ENCODE peak calls at places on chromosomes 4 and X, in ten cellular contexts. One of them, this sample, is unnamed.

GRCh38 chr4:16583764-16584163 is 314.7 kb downstream of the LDB2 start:
- DNase-seq in uterus: no peak
- DNase-seq in choroid plexus epithelial cell: peak; percentile 78
- DNase-seq in AG04449: no peak
- DNase-seq in AG10803: peak; percentile 38
- DNase-seq in fibroblast of lung: peak; percentile 90
- DNase-seq in kidney: no peak
- DNase-seq in WTC11: no peak
- DNase-seq in brain microvascular endothelial cell: peak; percentile 32
- DNase-seq in astrocyte of the spinal cord: peak; percentile 54
- DNase-seq in this sample: no peak

GRCh38 chrX:99301990-99302389 is 1108.1 kb downstream of the PCDH19 start:
- DNase-seq in uterus: no peak
- DNase-seq in choroid plexus epithelial cell: peak; percentile 0
- DNase-seq in AG04449: no peak
- DNase-seq in AG10803: no peak
- DNase-seq in fibroblast of lung: no peak
- DNase-seq in kidney: no peak
- DNase-seq in WTC11: no peak
- DNase-seq in brain microvascular endothelial cell: no peak
- DNase-seq in astrocyte of the spinal cord: no peak
- DNase-seq in this sample: no peak

GRCh38 chr4:187193141-187193540 is 469.5 kb upstream of the FAT1 start:
- DNase-seq in uterus: no peak
- DNase-seq in choroid plexus epithelial cell: no peak
- DNase-seq in AG04449: no peak
- DNase-seq in AG10803: no peak
- DNase-seq in fibroblast of lung: no peak
- DNase-seq in kidney: no peak
- DNase-seq in WTC11: no peak
- DNase-seq in brain microvascular endothelial cell: no peak
- DNase-seq in astrocyte of the spinal cord: no peak
- DNase-seq in this sample: no peak

GRCh38 chr4:53804719-53805118 is 213.4 kb upstream of the LNX1 start:
- DNase-seq in uterus: no peak
- DNase-seq in choroid plexus epithelial cell: peak; percentile 36
- DNase-seq in AG04449: no peak
- DNase-seq in AG10803: no peak
- DNase-seq in fibroblast of lung: no peak
- DNase-seq in kidney: no peak
- DNase-seq in WTC11: peak; percentile 72
- DNase-seq in brain microvascular endothelial cell: no peak
- DNase-seq in astrocyte of the spinal cord: no peak
- DNase-seq in this sample: peak; percentile 4

GRCh38 chrX:20438871-20439526 is 172.3 kb upstream of the RPS6KA3 start:
- DNase-seq in uterus: no peak
- DNase-seq in choroid plexus epithelial cell: no peak
- DNase-seq in AG04449: no peak
- DNase-seq in AG10803: no peak
- DNase-seq in fibroblast of lung: no peak
- DNase-seq in kidney: no peak
- DNase-seq in WTC11: no peak
- DNase-seq in brain microvascular endothelial cell: no peak
- DNase-seq in astrocyte of the spinal cord: no peak
- DNase-seq in this sample: peak; percentile 62

GRCh38 chr4:900073-900472 is 32.0 kb downstream of the GAK start:
- DNase-seq in uterus: no peak
- DNase-seq in choroid plexus epithelial cell: no peak
- DNase-seq in AG04449: no peak
- DNase-seq in AG10803: no peak
- DNase-seq in fibroblast of lung: no peak
- DNase-seq in kidney: peak; percentile 69
- DNase-seq in WTC11: no peak
- DNase-seq in brain microvascular endothelial cell: no peak
- DNase-seq in astrocyte of the spinal cord: no peak
- DNase-seq in this sample: no peak

GRCh38 chr4:98662619-98663225 is 4.3 kb upstream of the TSPAN5 start:
- DNase-seq in uterus: no peak
- DNase-seq in choroid plexus epithelial cell: no peak
- DNase-seq in AG04449: no peak
- DNase-seq in AG10803: peak; percentile 62
- DNase-seq in fibroblast of lung: peak; percentile 96
- DNase-seq in kidney: no peak
- DNase-seq in WTC11: peak; percentile 57
- DNase-seq in brain microvascular endothelial cell: no peak
- DNase-seq in astrocyte of the spinal cord: peak; percentile 64
- DNase-seq in this sample: peak; percentile 92

GRCh38 chrX:115147220-115147619 is 42.0 kb upstream of the RBMXL3 start:
- DNase-seq in uterus: no peak
- DNase-seq in choroid plexus epithelial cell: peak; percentile 36
- DNase-seq in AG04449: no peak
- DNase-seq in AG10803: peak; percentile 33
- DNase-seq in fibroblast of lung: peak; percentile 8
- DNase-seq in kidney: no peak
- DNase-seq in WTC11: no peak
- DNase-seq in brain microvascular endothelial cell: no peak
- DNase-seq in astrocyte of the spinal cord: peak; percentile 29
- DNase-seq in this sample: no peak

GRCh38 chr4:34644716-34645115 is 1599.6 kb downstream of the ARAP2 start:
- DNase-seq in uterus: no peak
- DNase-seq in choroid plexus epithelial cell: no peak
- DNase-seq in AG04449: no peak
- DNase-seq in AG10803: no peak
- DNase-seq in fibroblast of lung: no peak
- DNase-seq in kidney: no peak
- DNase-seq in WTC11: no peak
- DNase-seq in brain microvascular endothelial cell: no peak
- DNase-seq in astrocyte of the spinal cord: peak; percentile 52
- DNase-seq in this sample: no peak
- TF ChIP-seq CTCF in uterus: no peak
- TF ChIP-seq CTCF in choroid plexus epithelial cell: no peak
- TF ChIP-seq CTCF in AG04449: no peak
- TF ChIP-seq CTCF in AG10803: no peak
- TF ChIP-seq CTCF in fibroblast of lung: no peak
- TF ChIP-seq CTCF in kidney: no peak
- TF ChIP-seq CTCF in WTC11: no peak
- TF ChIP-seq CTCF in brain microvascular endothelial cell: no peak
- TF ChIP-seq CTCF in astrocyte of the spinal cord: no peak
- TF ChIP-seq CTCF in this sample: no peak

GRCh38 chrX:37652053-37652452 is 33.5 kb upstream of the XK start:
- DNase-seq in uterus: no peak
- DNase-seq in choroid plexus epithelial cell: no peak
- DNase-seq in AG04449: no peak
- DNase-seq in AG10803: no peak
- DNase-seq in fibroblast of lung: no peak
- DNase-seq in kidney: no peak
- DNase-seq in WTC11: peak; percentile 13
- DNase-seq in brain microvascular endothelial cell: no peak
- DNase-seq in astrocyte of the spinal cord: no peak
- DNase-seq in this sample: no peak

GRCh38 chrX:37644381-37645305 is 40.9 kb upstream of the XK start:
- DNase-seq in uterus: no peak
- DNase-seq in choroid plexus epithelial cell: no peak
- DNase-seq in AG04449: no peak
- DNase-seq in AG10803: no peak
- DNase-seq in fibroblast of lung: no peak
- DNase-seq in kidney: no peak
- DNase-seq in WTC11: no peak
- DNase-seq in brain microvascular endothelial cell: no peak
- DNase-seq in astrocyte of the spinal cord: no peak
- DNase-seq in this sample: no peak

GRCh38 chrX:37646254-37646653 is 39.3 kb upstream of the XK start:
- DNase-seq in uterus: no peak
- DNase-seq in choroid plexus epithelial cell: peak; percentile 3
- DNase-seq in AG04449: no peak
- DNase-seq in AG10803: no peak
- DNase-seq in fibroblast of lung: no peak
- DNase-seq in kidney: no peak
- DNase-seq in WTC11: no peak
- DNase-seq in brain microvascular endothelial cell: no peak
- DNase-seq in astrocyte of the spinal cord: no peak
- DNase-seq in this sample: no peak
- TF ChIP-seq CTCF in uterus: no peak
- TF ChIP-seq CTCF in choroid plexus epithelial cell: no peak
- TF ChIP-seq CTCF in AG04449: no peak
- TF ChIP-seq CTCF in AG10803: no peak
- TF ChIP-seq CTCF in fibroblast of lung: no peak
- TF ChIP-seq CTCF in kidney: no peak
- TF ChIP-seq CTCF in WTC11: no peak
- TF ChIP-seq CTCF in brain microvascular endothelial cell: no peak
- TF ChIP-seq CTCF in astrocyte of the spinal cord: peak; percentile 11
- TF ChIP-seq CTCF in this sample: no peak

DNA sequence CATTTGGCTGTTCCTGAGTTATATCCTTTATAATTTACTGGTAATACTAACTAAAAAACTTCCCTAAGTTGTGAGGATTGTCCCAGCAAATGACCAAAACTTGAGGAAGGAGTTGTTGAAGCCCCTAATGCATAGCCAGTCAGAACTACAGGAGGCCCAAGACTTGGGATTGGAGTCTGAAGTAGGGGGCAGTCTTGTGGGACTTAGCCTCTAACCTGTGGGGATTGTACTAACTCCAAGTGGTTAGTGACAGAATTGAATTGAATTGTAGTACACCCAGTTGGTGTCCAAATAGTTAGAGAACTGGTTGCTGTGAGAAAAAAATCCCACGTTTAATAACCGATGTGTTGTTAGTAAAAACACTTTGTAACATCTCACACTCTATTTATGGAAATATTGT is 1506.3 kb downstream of the ADGRL3 start:
- DNase-seq in uterus: no peak
- DNase-seq in choroid plexus epithelial cell: no peak
- DNase-seq in AG04449: no peak
- DNase-seq in AG10803: no peak
- DNase-seq in fibroblast of lung: no peak
- DNase-seq in kidney: no peak
- DNase-seq in WTC11: no peak
- DNase-seq in brain microvascular endothelial cell: no peak
- DNase-seq in astrocyte of the spinal cord: no peak
- DNase-seq in this sample: no peak
- TF ChIP-seq CTCF in uterus: no peak
- TF ChIP-seq CTCF in choroid plexus epithelial cell: no peak
- TF ChIP-seq CTCF in AG04449: no peak
- TF ChIP-seq CTCF in AG10803: no peak
- TF ChIP-seq CTCF in fibroblast of lung: no peak
- TF ChIP-seq CTCF in kidney: no peak
- TF ChIP-seq CTCF in WTC11: no peak
- TF ChIP-seq CTCF in brain microvascular endothelial cell: no peak
- TF ChIP-seq CTCF in astrocyte of the spinal cord: no peak
- TF ChIP-seq CTCF in this sample: no peak

GRCh38 chrX:119574394-119575266 is at the start of gene UBE2A:
- DNase-seq in uterus: peak; percentile 92
- DNase-seq in choroid plexus epithelial cell: peak; percentile 95
- DNase-seq in AG04449: peak; percentile 63
- DNase-seq in AG10803: peak; percentile 93
- DNase-seq in fibroblast of lung: peak; percentile 92
- DNase-seq in kidney: peak; percentile 96
- DNase-seq in WTC11: peak; percentile 85
- DNase-seq in brain microvascular endothelial cell: peak; percentile 82
- DNase-seq in astrocyte of the spinal cord: peak; percentile 92
- DNase-seq in this sample: peak; percentile 57
- TF ChIP-seq CTCF in uterus: no peak
- TF ChIP-seq CTCF in choroid plexus epithelial cell: peak; percentile 46
- TF ChIP-seq CTCF in AG04449: peak; percentile 34
- TF ChIP-seq CTCF in AG10803: peak; percentile 30
- TF ChIP-seq CTCF in fibroblast of lung: peak; percentile 26
- TF ChIP-seq CTCF in kidney: no peak
- TF ChIP-seq CTCF in WTC11: no peak
- TF ChIP-seq CTCF in brain microvascular endothelial cell: peak; percentile 49
- TF ChIP-seq CTCF in astrocyte of the spinal cord: peak; percentile 38
- TF ChIP-seq CTCF in this sample: peak; percentile 8

This sample was measured in LNCaP clone FGC.